ENCODE peak calls at places on chromosomes 4 and X, in four cellular contexts. Y is GM12865; A is CD8-positive, alpha-beta T cell; B is neural crest cell. U is an unnamed sample.

GRCh38 chr4:145289403-145290076 is 109.2 kb upstream of the OTUD4 start:
- DNase-seq in Y (no peak), A (no peak), B (no peak), U (no peak)

GRCh38 chr4:25401066-25401465 is 24.0 kb downstream of the ANAPC4 start:
- DNase-seq in Y (no peak), A (no peak), B (no peak), U (no peak)

GRCh38 chr4:153622778-153623240 is 61.3 kb upstream of the TLR2 start:
- DNase-seq in Y (no peak), A (no peak), B (no peak), U (no peak)

GRCh38 chr4:1958276-1959103 is 50.3 kb downstream of the NELFA start:
- DNase-seq in Y (no peak), A (no peak), B (no peak), U (no peak)

GRCh38 chrX:10729000-10729399 is 108.6 kb upstream of the MID1 start:
- DNase-seq in Y (no peak), A (no peak), B (no peak), U (no peak)

GRCh38 chrX:20527458-20528099 is 260.9 kb upstream of the RPS6KA3 start:
- DNase-seq in Y (no peak), A (no peak), B (no peak), U (no peak)

GRCh38 chr4:161197912-161198311 is 965.9 kb downstream of the FSTL5 start:
- DNase-seq in Y (no peak), A (no peak), B (no peak), U (no peak)

GRCh38 chr4:48546336-48546735 is 56.3 kb downstream of the ZAR1 start:
- DNase-seq in Y (peak), A (no peak), B (peak), U (peak)

GRCh38 chr4:153114771-153115321 is 89.4 kb upstream of the TRIM2 start:
- DNase-seq in Y (no peak), A (peak), B (no peak), U (no peak)

GRCh38 chr4:79297479-79297878 is 28.4 kb downstream of the NAA11 start:
- DNase-seq in Y (no peak), A (no peak), B (no peak), U (no peak)

GRCh38 chr4:181194096-181194495 is 1049.1 kb upstream of the TENM3 start:
- DNase-seq in Y (no peak), A (no peak), B (no peak), U (no peak)

GRCh38 chr4:89160806-89161205 is 49.5 kb downstream of the TIGD2 start:
- DNase-seq in Y (no peak), A (no peak), B (no peak), U (no peak)

GRCh38 chr4:16225996-16226815 is at the start of gene TAPT1:
- DNase-seq in Y (peak), A (peak), B (peak), U (peak)

GRCh38 chrX:40260123-40260751 is 162.5 kb upstream of the BCOR start:
- DNase-seq in Y (no peak), A (no peak), B (no peak), U (no peak)

GRCh38 chrX:63922221-63922620 is 137.2 kb upstream of the ARHGEF9 start:
- DNase-seq in Y (no peak), A (no peak), B (no peak), U (no peak)

GRCh38 chr4:173698557-173699262 is 168.7 kb upstream of the HAND2 start:
- DNase-seq in Y (no peak), A (no peak), B (no peak), U (no peak)

GRCh38 chr4:76897522-76898384 is at the start of gene SOWAHB:
- DNase-seq in Y (peak), A (peak), B (peak), U (peak)

GRCh38 chrX:36199926-36200325 is 280.4 kb downstream of the CFAP47 start:
- DNase-seq in Y (no peak), A (no peak), B (no peak), U (no peak)

DNA sequence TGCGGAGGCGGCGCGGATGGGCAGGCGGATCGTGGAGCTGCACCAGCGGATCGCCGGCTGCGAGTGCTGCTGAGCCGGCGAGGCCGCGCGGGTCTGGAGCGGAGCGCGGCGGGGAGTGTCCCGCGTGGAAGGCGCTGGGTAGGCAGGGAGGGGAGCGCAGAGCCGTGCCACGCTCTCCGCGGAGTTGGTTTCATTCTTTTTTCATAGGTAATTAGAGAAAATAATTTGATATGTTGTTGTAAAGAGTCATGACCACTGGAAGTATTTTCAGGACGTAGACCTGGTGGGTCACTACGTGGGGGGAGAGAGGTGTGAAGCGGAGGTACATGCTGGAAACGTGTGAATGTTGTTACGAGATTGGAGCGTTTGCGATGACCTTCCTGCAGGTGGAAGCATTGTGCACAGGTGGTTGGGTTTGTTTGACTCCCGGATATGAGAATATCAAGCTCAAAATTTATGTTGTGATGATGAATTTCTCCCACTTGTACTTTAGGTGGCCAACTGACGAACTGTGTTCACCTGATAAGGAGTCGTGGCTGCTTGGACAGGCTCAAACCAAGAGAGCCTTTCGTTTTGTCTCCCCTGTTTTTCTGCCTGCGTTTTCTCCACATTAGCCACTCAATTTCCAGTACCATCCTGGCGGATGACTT is 19.1 kb upstream of the S100P start:
- DNase-seq in Y (peak), A (peak), B (no peak), U (no peak)
- TF ChIP-seq CTCF in Y (peak), A (peak), B (peak), U (peak)

DNA sequence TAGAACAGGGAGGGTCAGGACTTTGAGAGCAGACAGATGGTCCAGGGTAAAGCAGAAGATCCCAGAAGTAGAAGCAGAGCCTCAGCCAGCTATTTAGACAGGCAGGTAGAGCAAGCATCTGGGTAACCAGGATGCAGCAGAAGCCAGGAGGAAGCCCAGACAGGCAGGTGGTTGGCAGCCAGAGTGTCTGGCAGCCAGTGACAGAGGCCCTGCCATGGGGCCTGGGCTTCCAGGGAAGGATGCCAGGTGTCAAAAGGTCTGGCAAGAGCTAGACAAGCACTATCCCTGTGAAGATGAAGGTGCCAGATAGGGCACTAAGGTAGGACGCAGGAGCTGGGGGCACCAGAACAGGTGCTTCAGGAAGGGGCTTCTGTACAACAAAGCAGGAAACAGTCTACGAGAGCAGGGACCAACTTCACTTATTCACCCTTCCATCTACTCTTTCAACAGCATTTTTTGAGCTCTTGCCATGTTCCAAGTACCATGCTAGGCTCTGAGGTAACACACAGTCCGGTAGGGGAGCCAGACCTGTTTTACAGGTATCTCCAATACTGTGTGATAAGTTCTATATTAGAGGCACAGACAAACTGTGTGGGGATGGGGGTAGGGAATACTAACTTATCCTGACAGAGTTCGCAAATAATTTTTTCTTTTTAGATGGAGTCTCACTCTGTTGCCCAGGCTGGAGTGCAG is 38.1 kb upstream of the GJB1 start:
- DNase-seq in Y (no peak), A (no peak), B (no peak), U (no peak)
- TF ChIP-seq CTCF in Y (no peak), A (no peak), B (no peak), U (no peak)

GRCh38 chrX:108250654-108251579 is 159.3 kb downstream of the ATG4A start:
- DNase-seq in Y (no peak), A (no peak), B (no peak), U (no peak)

GRCh38 chrX:108246304-108246954 is 154.9 kb downstream of the ATG4A start:
- DNase-seq in Y (no peak), A (no peak), B (no peak), U (no peak)

DNA sequence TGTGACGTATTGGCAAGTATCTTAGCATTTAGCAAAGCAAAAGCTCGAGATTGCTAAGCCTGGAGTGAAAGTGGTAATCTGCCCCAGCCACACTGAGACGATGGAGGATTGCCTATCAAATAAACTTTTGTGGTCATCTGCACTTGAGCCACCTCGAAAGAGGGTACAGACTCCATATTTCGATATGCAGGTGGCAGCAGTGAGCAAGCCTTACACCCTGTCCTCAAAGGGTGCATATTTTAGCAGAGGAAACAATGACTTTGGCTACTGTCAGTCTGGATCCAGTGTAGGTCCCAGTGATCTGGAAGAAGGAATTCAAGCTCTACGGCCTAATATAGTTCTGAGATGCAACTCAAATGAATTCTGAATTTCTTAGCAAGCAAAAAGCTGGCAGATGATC is 153.9 kb downstream of the ATG4A start:
- DNase-seq in Y (peak), A (no peak), B (no peak), U (no peak)
- TF ChIP-seq CTCF in Y (no peak), A (no peak), B (no peak), U (no peak)

GRCh38 chr4:23855912-23856605 is 33.8 kb downstream of the PPARGC1A start:
- DNase-seq in Y (no peak), A (no peak), B (no peak), U (no peak)

GRCh38 chr4:23861897-23862296 is 27.9 kb downstream of the PPARGC1A start:
- DNase-seq in Y (no peak), A (no peak), B (no peak), U (no peak)

GRCh38 chr4:23856630-23857029 is 33.2 kb downstream of the PPARGC1A start:
- DNase-seq in Y (no peak), A (no peak), B (no peak), U (no peak)

GRCh38 chr4:23853986-23854385 is 35.9 kb downstream of the PPARGC1A start:
- DNase-seq in Y (no peak), A (no peak), B (no peak), U (no peak)

DNA sequence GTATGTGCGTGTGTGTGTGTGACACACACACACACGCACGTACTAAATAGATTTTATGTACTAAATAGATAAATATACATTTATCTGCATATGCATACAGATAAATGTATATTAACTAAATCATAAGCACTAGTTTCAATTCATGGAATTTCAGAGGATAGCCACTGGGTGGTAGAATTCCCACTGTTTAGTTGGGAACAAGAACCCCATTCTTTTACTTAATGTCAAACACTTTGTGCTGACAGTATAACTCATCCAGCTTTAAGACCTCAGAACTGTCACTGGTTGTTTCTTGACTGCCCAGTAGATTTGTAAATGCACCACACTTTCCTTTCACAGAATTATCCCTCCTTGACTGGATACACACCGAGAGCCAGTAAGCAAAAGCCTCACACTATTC is 32.5 kb downstream of the PPARGC1A start:
- DNase-seq in Y (no peak), A (no peak), B (no peak), U (no peak)
- TF ChIP-seq CTCF in Y (no peak), A (no peak), B (peak), U (no peak)

U was measured in nephron progenitor cell.